ENCODE peak calls at places on chromosomes 5 and 9, in four cellular contexts. F is posterior vena cava, H is HT-29, Y is colonic mucosa. X is an unnamed sample.

GRCh38 chr5:59543826-59544442 is 349.6 kb downstream of the PDE4D start:
- DNase-seq in F (no peak), H (no peak), Y (no peak), X (no peak)

GRCh38 chr5:167947312-167947711 is 344.1 kb upstream of the WWC1 start:
- DNase-seq in F (no peak), H (no peak), Y (no peak), X (no peak)

GRCh38 chr5:122730037-122730436 is 44.8 kb upstream of the SNX2 start:
- DNase-seq in F (no peak), H (no peak), Y (no peak), X (no peak)

GRCh38 chr9:73869261-73869660 is 627.9 kb upstream of the RORB start:
- DNase-seq in F (no peak), H (peak), Y (no peak), X (no peak)

GRCh38 chr5:117943521-117943920 is 1044.8 kb downstream of the DTWD2 start:
- DNase-seq in F (no peak), H (no peak), Y (no peak), X (no peak)

GRCh38 chr5:80372780-80373179 is 35.1 kb upstream of the ZFYVE16 start:
- DNase-seq in F (no peak), H (no peak), Y (no peak), X (no peak)

GRCh38 chr9:72718503-72718902 is 197.1 kb downstream of the TMC1 start:
- DNase-seq in F (no peak), H (no peak), Y (no peak), X (no peak)

GRCh38 chr5:154648229-154648628 is 106.9 kb upstream of the LARP1 start:
- DNase-seq in F (peak), H (no peak), Y (no peak), X (peak)

GRCh38 chr5:54644226-54644625 is 126.7 kb downstream of the SNX18 start:
- DNase-seq in F (no peak), H (peak), Y (no peak), X (no peak)

GRCh38 chr5:119537704-119538103 is 85.4 kb downstream of the HSD17B4 start:
- DNase-seq in F (no peak), H (no peak), Y (no peak), X (no peak)

GRCh38 chr9:95087659-95088242 is 229.8 kb downstream of the FANCC start:
- DNase-seq in F (peak), H (peak), Y (no peak), X (no peak)

GRCh38 chr5:59557572-59557971 is 336.0 kb downstream of the PDE4D start:
- DNase-seq in F (no peak), H (no peak), Y (no peak), X (no peak)

GRCh38 chr9:122133984-122134535 is 25.5 kb downstream of the NDUFA8 start:
- DNase-seq in F (no peak), H (no peak), Y (no peak), X (no peak)